ENCODE peak calls at places on chromosome 10, in nine cellular contexts. One of them, this sample, is unnamed.

GRCh38 chr10:29243750-29244149 is 45.1 kb upstream of the LYZL1 start:
- DNase-seq in neural progenitor cell: peak; percentile 50
- DNase-seq in neuronal stem cell: no peak
- DNase-seq in GM23248: peak; percentile 22
- DNase-seq in HCT116: peak; percentile 12
- DNase-seq in HepG2: no peak
- DNase-seq in mesendoderm: peak; percentile 68
- DNase-seq in IMR-90: no peak
- DNase-seq in H9: peak; percentile 52
- DNase-seq in this sample: peak; percentile 14

GRCh38 chr10:78772083-78772482 is 296.7 kb upstream of the ZMIZ1 start:
- DNase-seq in neural progenitor cell: no peak
- DNase-seq in neuronal stem cell: no peak
- DNase-seq in GM23248: no peak
- DNase-seq in HCT116: no peak
- DNase-seq in HepG2: no peak
- DNase-seq in mesendoderm: no peak
- DNase-seq in IMR-90: no peak
- DNase-seq in H9: no peak
- DNase-seq in this sample: no peak

GRCh38 chr10:10869592-10869991 is 148.1 kb upstream of the CELF2 start:
- DNase-seq in neural progenitor cell: no peak
- DNase-seq in neuronal stem cell: no peak
- DNase-seq in GM23248: peak; percentile 44
- DNase-seq in HCT116: no peak
- DNase-seq in HepG2: no peak
- DNase-seq in mesendoderm: peak; percentile 29
- DNase-seq in IMR-90: peak; percentile 23
- DNase-seq in H9: no peak
- DNase-seq in this sample: no peak

GRCh38 chr10:80261316-80262030 is 28.0 kb downstream of the MAT1A start:
- DNase-seq in neural progenitor cell: no peak
- DNase-seq in neuronal stem cell: no peak
- DNase-seq in GM23248: no peak
- DNase-seq in HCT116: no peak
- DNase-seq in HepG2: peak; percentile 56
- DNase-seq in mesendoderm: no peak
- DNase-seq in IMR-90: no peak
- DNase-seq in H9: no peak
- DNase-seq in this sample: no peak

GRCh38 chr10:118139321-118139720 is 92.6 kb upstream of the RAB11FIP2 start:
- DNase-seq in neural progenitor cell: no peak
- DNase-seq in neuronal stem cell: no peak
- DNase-seq in GM23248: peak; percentile 65
- DNase-seq in HCT116: no peak
- DNase-seq in HepG2: no peak
- DNase-seq in mesendoderm: no peak
- DNase-seq in IMR-90: no peak
- DNase-seq in H9: no peak
- DNase-seq in this sample: peak; percentile 19

GRCh38 chr10:35781643-35782035 is 139.5 kb upstream of the FZD8 start:
- DNase-seq in neural progenitor cell: peak; percentile 46
- DNase-seq in neuronal stem cell: no peak
- DNase-seq in GM23248: peak; percentile 10
- DNase-seq in HCT116: no peak
- DNase-seq in HepG2: peak; percentile 30
- DNase-seq in mesendoderm: peak; percentile 66
- DNase-seq in IMR-90: no peak
- DNase-seq in H9: peak; percentile 57
- DNase-seq in this sample: no peak

GRCh38 chr10:75433216-75433615 is 1.8 kb downstream of the LRMDA start:
- DNase-seq in neural progenitor cell: no peak
- DNase-seq in neuronal stem cell: no peak
- DNase-seq in GM23248: no peak
- DNase-seq in HCT116: no peak
- DNase-seq in HepG2: no peak
- DNase-seq in mesendoderm: no peak
- DNase-seq in IMR-90: no peak
- DNase-seq in H9: no peak
- DNase-seq in this sample: no peak

GRCh38 chr10:124736491-124737136 is 7.6 kb downstream of the FAM53B start:
- DNase-seq in neural progenitor cell: no peak
- DNase-seq in neuronal stem cell: no peak
- DNase-seq in GM23248: peak; percentile 61
- DNase-seq in HCT116: no peak
- DNase-seq in HepG2: peak; percentile 32
- DNase-seq in mesendoderm: no peak
- DNase-seq in IMR-90: peak; percentile 82
- DNase-seq in H9: peak; percentile 29
- DNase-seq in this sample: peak; percentile 65

GRCh38 chr10:3770611-3771110 is 14.3 kb downstream of the KLF6 start:
- DNase-seq in neural progenitor cell: peak; percentile 73
- DNase-seq in neuronal stem cell: no peak
- DNase-seq in GM23248: no peak
- DNase-seq in HCT116: no peak
- DNase-seq in HepG2: no peak
- DNase-seq in mesendoderm: peak; percentile 23
- DNase-seq in IMR-90: no peak
- DNase-seq in H9: no peak
- DNase-seq in this sample: no peak

GRCh38 chr10:103759100-103759781 is 96.1 kb downstream of the SH3PXD2A start:
- DNase-seq in neural progenitor cell: no peak
- DNase-seq in neuronal stem cell: no peak
- DNase-seq in GM23248: peak; percentile 89
- DNase-seq in HCT116: no peak
- DNase-seq in HepG2: peak; percentile 80
- DNase-seq in mesendoderm: no peak
- DNase-seq in IMR-90: peak; percentile 91
- DNase-seq in H9: no peak
- DNase-seq in this sample: peak; percentile 76

GRCh38 chr10:29784175-29784773 is 149.5 kb upstream of the SVIL start:
- DNase-seq in neural progenitor cell: no peak
- DNase-seq in neuronal stem cell: no peak
- DNase-seq in GM23248: peak; percentile 99
- DNase-seq in HCT116: peak; percentile 73
- DNase-seq in HepG2: peak; percentile 29
- DNase-seq in mesendoderm: peak; percentile 94
- DNase-seq in IMR-90: peak; percentile 100
- DNase-seq in H9: peak; percentile 86
- DNase-seq in this sample: peak; percentile 100

GRCh38 chr10:123097039-123097438 is 38.7 kb upstream of the HMX3 start:
- DNase-seq in neural progenitor cell: no peak
- DNase-seq in neuronal stem cell: no peak
- DNase-seq in GM23248: no peak
- DNase-seq in HCT116: no peak
- DNase-seq in HepG2: no peak
- DNase-seq in mesendoderm: no peak
- DNase-seq in IMR-90: no peak
- DNase-seq in H9: no peak
- DNase-seq in this sample: no peak

GRCh38 chr10:92832998-92833642 is 15.2 kb upstream of the EXOC6 start:
- DNase-seq in neural progenitor cell: no peak
- DNase-seq in neuronal stem cell: no peak
- DNase-seq in GM23248: no peak
- DNase-seq in HCT116: no peak
- DNase-seq in HepG2: no peak
- DNase-seq in mesendoderm: no peak
- DNase-seq in IMR-90: no peak
- DNase-seq in H9: no peak
- DNase-seq in this sample: no peak

GRCh38 chr10:29715296-29715695 is 80.5 kb upstream of the SVIL start:
- DNase-seq in neural progenitor cell: no peak
- DNase-seq in neuronal stem cell: no peak
- DNase-seq in GM23248: no peak
- DNase-seq in HCT116: no peak
- DNase-seq in HepG2: no peak
- DNase-seq in mesendoderm: no peak
- DNase-seq in IMR-90: no peak
- DNase-seq in H9: no peak
- DNase-seq in this sample: peak; percentile 26

GRCh38 chr10:49365675-49366415 is 30.0 kb downstream of the DRGX start:
- DNase-seq in neural progenitor cell: peak; percentile 32
- DNase-seq in neuronal stem cell: no peak
- DNase-seq in GM23248: no peak
- DNase-seq in HCT116: no peak
- DNase-seq in HepG2: no peak
- DNase-seq in mesendoderm: peak; percentile 20
- DNase-seq in IMR-90: no peak
- DNase-seq in H9: no peak
- DNase-seq in this sample: no peak
- H3K27me3 ChIP-seq in neural progenitor cell: no peaks in the 10 kb centered on the region
- H3K27me3 ChIP-seq in neuronal stem cell: no peaks in the 10 kb centered on the region
- H3K27me3 ChIP-seq in GM23248: peaks cover 11% of the 10 kb centered on the region
- H3K27me3 ChIP-seq in HCT116: peaks cover 8% of the 10 kb centered on the region
- H3K27me3 ChIP-seq in HepG2: no peaks in the 10 kb centered on the region
- H3K27me3 ChIP-seq in mesendoderm: no peaks in the 10 kb centered on the region
- H3K27me3 ChIP-seq in IMR-90: peaks cover 12% of the 10 kb centered on the region
- H3K27me3 ChIP-seq in H9: no peaks in the 10 kb centered on the region
- H3K27me3 ChIP-seq in this sample: peaks cover 9% of the 10 kb centered on the region

GRCh38 chr10:121526040-121526790 is 72.0 kb downstream of the FGFR2 start:
- DNase-seq in neural progenitor cell: peak; percentile 28
- DNase-seq in neuronal stem cell: peak; percentile 24
- DNase-seq in GM23248: no peak
- DNase-seq in HCT116: no peak
- DNase-seq in HepG2: no peak
- DNase-seq in mesendoderm: no peak
- DNase-seq in IMR-90: no peak
- DNase-seq in H9: no peak
- DNase-seq in this sample: no peak
- H3K9ac ChIP-seq in neural progenitor cell: no peak overlapping the region
- H3K9ac ChIP-seq in neuronal stem cell: no peak overlapping the region
- H3K9ac ChIP-seq in GM23248: no peak overlapping the region
- H3K9ac ChIP-seq in HCT116: no peak overlapping the region
- H3K9ac ChIP-seq in HepG2: no peak overlapping the region
- H3K9ac ChIP-seq in mesendoderm: no peak overlapping the region
- H3K9ac ChIP-seq in IMR-90: no peak overlapping the region
- H3K9ac ChIP-seq in H9: no peak overlapping the region
- H3K9ac ChIP-seq in this sample: no peak overlapping the region

GRCh38 chr10:114499630-114500190 is 95.4 kb upstream of the AFAP1L2 start:
- DNase-seq in neural progenitor cell: no peak
- DNase-seq in neuronal stem cell: no peak
- DNase-seq in GM23248: no peak
- DNase-seq in HCT116: no peak
- DNase-seq in HepG2: no peak
- DNase-seq in mesendoderm: no peak
- DNase-seq in IMR-90: no peak
- DNase-seq in H9: no peak
- DNase-seq in this sample: peak; percentile 97
- H3K4me2 ChIP-seq in neural progenitor cell: no peak overlapping the region
- H3K4me2 ChIP-seq in neuronal stem cell: no peak overlapping the region
- H3K4me2 ChIP-seq in GM23248: no peak overlapping the region
- H3K4me2 ChIP-seq in HCT116: no peak overlapping the region
- H3K4me2 ChIP-seq in HepG2: no peak overlapping the region
- H3K4me2 ChIP-seq in mesendoderm: no peak overlapping the region
- H3K4me2 ChIP-seq in IMR-90: no peak overlapping the region
- H3K4me2 ChIP-seq in H9: no peak overlapping the region
- H3K4me2 ChIP-seq in this sample: peak overlapping the region; percentile 71

GRCh38 chr10:133050376-133050775 is 37.3 kb upstream of the ADGRA1 start:
- DNase-seq in neural progenitor cell: no peak
- DNase-seq in neuronal stem cell: no peak
- DNase-seq in GM23248: no peak
- DNase-seq in HCT116: no peak
- DNase-seq in HepG2: no peak
- DNase-seq in mesendoderm: no peak
- DNase-seq in IMR-90: no peak
- DNase-seq in H9: no peak
- DNase-seq in this sample: no peak
- H3K27me3 ChIP-seq in neural progenitor cell: no peaks in the 10 kb centered on the region
- H3K27me3 ChIP-seq in neuronal stem cell: peaks cover 51% of the 10 kb centered on the region
- H3K27me3 ChIP-seq in GM23248: peaks cover 19% of the 10 kb centered on the region
- H3K27me3 ChIP-seq in HCT116: no peaks in the 10 kb centered on the region
- H3K27me3 ChIP-seq in HepG2: peaks cover 27% of the 10 kb centered on the region
- H3K27me3 ChIP-seq in mesendoderm: no peaks in the 10 kb centered on the region
- H3K27me3 ChIP-seq in IMR-90: peaks cover 2% of the 10 kb centered on the region
- H3K27me3 ChIP-seq in H9: no peaks in the 10 kb centered on the region
- H3K27me3 ChIP-seq in this sample: no peaks in the 10 kb centered on the region

GRCh38 chr10:100004805-100005510 is 4.8 kb downstream of the DNMBP start:
- DNase-seq in neural progenitor cell: no peak
- DNase-seq in neuronal stem cell: no peak
- DNase-seq in GM23248: peak; percentile 35
- DNase-seq in HCT116: no peak
- DNase-seq in HepG2: no peak
- DNase-seq in mesendoderm: no peak
- DNase-seq in IMR-90: no peak
- DNase-seq in H9: no peak
- DNase-seq in this sample: no peak

GRCh38 chr10:100008142-100008522 is 1.6 kb downstream of the DNMBP start:
- DNase-seq in neural progenitor cell: no peak
- DNase-seq in neuronal stem cell: no peak
- DNase-seq in GM23248: peak; percentile 85
- DNase-seq in HCT116: no peak
- DNase-seq in HepG2: no peak
- DNase-seq in mesendoderm: no peak
- DNase-seq in IMR-90: peak; percentile 84
- DNase-seq in H9: no peak
- DNase-seq in this sample: peak; percentile 35

GRCh38 chr10:100007239-100008141 is 2.3 kb downstream of the DNMBP start:
- DNase-seq in neural progenitor cell: no peak
- DNase-seq in neuronal stem cell: no peak
- DNase-seq in GM23248: peak; percentile 45
- DNase-seq in HCT116: no peak
- DNase-seq in HepG2: no peak
- DNase-seq in mesendoderm: no peak
- DNase-seq in IMR-90: no peak
- DNase-seq in H9: no peak
- DNase-seq in this sample: no peak

GRCh38 chr10:100008708-100009282 is 952 bp downstream of the DNMBP start:
- DNase-seq in neural progenitor cell: no peak
- DNase-seq in neuronal stem cell: no peak
- DNase-seq in GM23248: peak; percentile 51
- DNase-seq in HCT116: no peak
- DNase-seq in HepG2: no peak
- DNase-seq in mesendoderm: no peak
- DNase-seq in IMR-90: no peak
- DNase-seq in H9: no peak
- DNase-seq in this sample: no peak

DNA sequence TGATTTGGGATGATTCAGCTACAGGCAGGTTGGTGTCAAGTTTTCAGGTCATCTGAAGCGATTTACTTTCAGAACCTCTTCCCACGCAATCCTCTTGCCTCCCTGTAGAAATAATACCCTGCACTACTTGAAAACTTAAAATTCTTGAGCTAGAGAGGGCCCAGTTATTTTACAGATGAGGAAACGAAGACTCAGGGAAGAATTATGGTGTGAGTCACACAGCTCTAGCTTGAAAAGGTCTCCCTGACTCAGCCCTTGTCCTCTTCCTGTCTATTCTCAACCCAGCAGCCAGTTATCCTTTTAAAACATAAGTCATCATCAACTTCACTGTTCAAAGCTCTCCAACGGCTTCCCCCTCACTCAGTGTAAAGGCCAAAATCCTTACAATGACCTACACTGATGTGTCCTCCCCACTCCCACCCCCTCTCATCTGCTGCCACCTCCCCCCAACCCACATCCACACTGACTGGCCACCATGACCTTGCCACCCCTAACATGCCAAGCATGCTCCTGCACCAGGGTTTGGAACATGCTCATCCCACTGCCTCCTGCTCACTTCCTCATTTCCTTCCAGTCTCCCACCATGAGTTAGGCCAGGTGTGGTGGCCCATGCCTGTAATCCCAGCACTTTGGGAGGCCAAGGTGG is 3.4 kb downstream of the DNMBP start:
- DNase-seq in neural progenitor cell: no peak
- DNase-seq in neuronal stem cell: no peak
- DNase-seq in GM23248: peak; percentile 98
- DNase-seq in HCT116: peak; percentile 96
- DNase-seq in HepG2: peak; percentile 57
- DNase-seq in mesendoderm: peak; percentile 69
- DNase-seq in IMR-90: peak; percentile 97
- DNase-seq in H9: no peak
- DNase-seq in this sample: peak; percentile 95
- H3K9ac ChIP-seq in neural progenitor cell: no peak overlapping the region
- H3K9ac ChIP-seq in neuronal stem cell: peak overlapping the region; percentile 68
- H3K9ac ChIP-seq in GM23248: peak overlapping the region; percentile 85
- H3K9ac ChIP-seq in HCT116: peak overlapping the region; percentile 84
- H3K9ac ChIP-seq in HepG2: peak overlapping the region; percentile 10
- H3K9ac ChIP-seq in mesendoderm: peak overlapping the region; percentile 12
- H3K9ac ChIP-seq in IMR-90: peak overlapping the region; percentile 32
- H3K9ac ChIP-seq in H9: no peak overlapping the region
- H3K9ac ChIP-seq in this sample: peak overlapping the region; percentile 29